ENCODE peak calls at places on chromosomes 12 and 14, in six cellular contexts. One of them, this sample, is unnamed.
A peak's percentile ranks its signal among the peaks of the same experiment; 100 is the strongest.

GRCh38 chr12:116897476-116897875 is 13.3 kb upstream of the FBXW8 start:
- DNase-seq in endothelial cell of umbilical vein: no peak
- DNase-seq in breast epithelium: no peak
- DNase-seq in right atrium auricular region: no peak
- DNase-seq in foreskin keratinocyte: no peak
- DNase-seq in CD8-positive, alpha-beta T cell: no peak
- DNase-seq in this sample: no peak

GRCh38 chr14:91873476-91874265 is 6.3 kb upstream of the TC2N start:
- DNase-seq in endothelial cell of umbilical vein: no peak
- DNase-seq in breast epithelium: no peak
- DNase-seq in CD8-positive, alpha-beta T cell: peak; percentile 72
- DNase-seq in right atrium auricular region: no peak
- DNase-seq in foreskin keratinocyte: no peak
- DNase-seq in this sample: peak; percentile 50

GRCh38 chr12:16588812-16589211 is 17.1 kb downstream of the LMO3 start:
- DNase-seq in CD8-positive, alpha-beta T cell: no peak
- DNase-seq in foreskin keratinocyte: peak; percentile 38
- DNase-seq in endothelial cell of umbilical vein: no peak
- DNase-seq in right atrium auricular region: no peak
- DNase-seq in breast epithelium: no peak
- DNase-seq in this sample: no peak

GRCh38 chr12:58071994-58072393 is 130.6 kb downstream of the ATP23 start:
- DNase-seq in breast epithelium: no peak
- DNase-seq in endothelial cell of umbilical vein: no peak
- DNase-seq in right atrium auricular region: no peak
- DNase-seq in CD8-positive, alpha-beta T cell: no peak
- DNase-seq in foreskin keratinocyte: no peak
- DNase-seq in this sample: no peak

GRCh38 chr12:31658743-31659086 is 773 bp upstream of the ETFBKMT start:
- DNase-seq in right atrium auricular region: no peak
- DNase-seq in endothelial cell of umbilical vein: no peak
- DNase-seq in CD8-positive, alpha-beta T cell: no peak
- DNase-seq in breast epithelium: no peak
- DNase-seq in foreskin keratinocyte: no peak
- DNase-seq in this sample: peak; percentile 18

GRCh38 chr12:82461851-82462250 is 103.5 kb downstream of the METTL25 start:
- DNase-seq in foreskin keratinocyte: peak; percentile 88
- DNase-seq in endothelial cell of umbilical vein: no peak
- DNase-seq in CD8-positive, alpha-beta T cell: no peak
- DNase-seq in right atrium auricular region: no peak
- DNase-seq in breast epithelium: no peak
- DNase-seq in this sample: no peak

GRCh38 chr12:68893741-68894140 is 39.2 kb downstream of the CPM start:
- DNase-seq in right atrium auricular region: no peak
- DNase-seq in CD8-positive, alpha-beta T cell: no peak
- DNase-seq in endothelial cell of umbilical vein: no peak
- DNase-seq in breast epithelium: no peak
- DNase-seq in foreskin keratinocyte: no peak
- DNase-seq in this sample: no peak

GRCh38 chr12:41962171-41962572 is 182.5 kb downstream of the GXYLT1 start:
- DNase-seq in CD8-positive, alpha-beta T cell: no peak
- DNase-seq in foreskin keratinocyte: no peak
- DNase-seq in endothelial cell of umbilical vein: no peak
- DNase-seq in right atrium auricular region: no peak
- DNase-seq in breast epithelium: peak; percentile 31
- DNase-seq in this sample: peak; percentile 26

GRCh38 chr12:67747869-67748760 is 99.6 kb downstream of the DYRK2 start:
- DNase-seq in endothelial cell of umbilical vein: no peak
- DNase-seq in right atrium auricular region: no peak
- DNase-seq in breast epithelium: no peak
- DNase-seq in CD8-positive, alpha-beta T cell: no peak
- DNase-seq in foreskin keratinocyte: peak; percentile 57
- DNase-seq in this sample: peak; percentile 60

GRCh38 chr12:101877816-101878811 is 734 bp downstream of the DRAM1 start:
- DNase-seq in CD8-positive, alpha-beta T cell: no peak
- DNase-seq in breast epithelium: no peak
- DNase-seq in right atrium auricular region: no peak
- DNase-seq in endothelial cell of umbilical vein: peak; percentile 58
- DNase-seq in foreskin keratinocyte: no peak
- DNase-seq in this sample: no peak

GRCh38 chr12:47828967-47829482 is 9.3 kb upstream of the HDAC7 start:
- DNase-seq in foreskin keratinocyte: peak; percentile 75
- DNase-seq in breast epithelium: peak; percentile 92
- DNase-seq in right atrium auricular region: peak; percentile 91
- DNase-seq in endothelial cell of umbilical vein: peak; percentile 77
- DNase-seq in CD8-positive, alpha-beta T cell: no peak
- DNase-seq in this sample: peak; percentile 90

GRCh38 chr14:73776194-73776537 is 62.0 kb upstream of the PNMA1 start:
- DNase-seq in CD8-positive, alpha-beta T cell: no peak
- DNase-seq in breast epithelium: no peak
- DNase-seq in right atrium auricular region: no peak
- DNase-seq in foreskin keratinocyte: no peak
- DNase-seq in endothelial cell of umbilical vein: no peak
- DNase-seq in this sample: no peak

GRCh38 chr12:31874961-31875608 is 84.1 kb upstream of the RESF1 start:
- DNase-seq in CD8-positive, alpha-beta T cell: peak; percentile 70
- DNase-seq in foreskin keratinocyte: peak; percentile 72
- DNase-seq in right atrium auricular region: peak; percentile 57
- DNase-seq in breast epithelium: peak; percentile 41
- DNase-seq in endothelial cell of umbilical vein: peak; percentile 93
- DNase-seq in this sample: peak; percentile 45

GRCh38 chr12:12032771-12033588 is 37.8 kb upstream of the BCL2L14 start:
- DNase-seq in breast epithelium: peak; percentile 77
- DNase-seq in foreskin keratinocyte: peak; percentile 68
- DNase-seq in CD8-positive, alpha-beta T cell: peak; percentile 74
- DNase-seq in endothelial cell of umbilical vein: peak; percentile 91
- DNase-seq in right atrium auricular region: peak; percentile 79
- DNase-seq in this sample: peak; percentile 82

GRCh38 chr14:100031506-100032281 is 33.5 kb upstream of the EVL start:
- DNase-seq in breast epithelium: peak; percentile 72
- DNase-seq in foreskin keratinocyte: peak; percentile 98
- DNase-seq in right atrium auricular region: peak; percentile 82
- DNase-seq in CD8-positive, alpha-beta T cell: no peak
- DNase-seq in endothelial cell of umbilical vein: peak; percentile 84
- DNase-seq in this sample: peak; percentile 40

GRCh38 chr12:501722-502447 is 42.1 kb downstream of the B4GALNT3 start:
- DNase-seq in right atrium auricular region: no peak
- DNase-seq in CD8-positive, alpha-beta T cell: no peak
- DNase-seq in foreskin keratinocyte: no peak
- DNase-seq in breast epithelium: no peak
- DNase-seq in endothelial cell of umbilical vein: no peak
- DNase-seq in this sample: peak; percentile 98

GRCh38 chr12:51028126-51028810 is 2.1 kb upstream of the SLC11A2 start:
- DNase-seq in endothelial cell of umbilical vein: peak; percentile 27
- DNase-seq in CD8-positive, alpha-beta T cell: no peak
- DNase-seq in breast epithelium: peak; percentile 64
- DNase-seq in foreskin keratinocyte: peak; percentile 77
- DNase-seq in right atrium auricular region: no peak
- DNase-seq in this sample: peak; percentile 80

GRCh38 chr14:74919421-74920165 is 3.5 kb downstream of the RPS6KL1 start:
- DNase-seq in foreskin keratinocyte: peak; percentile 23
- DNase-seq in CD8-positive, alpha-beta T cell: no peak
- DNase-seq in right atrium auricular region: no peak
- DNase-seq in endothelial cell of umbilical vein: no peak
- DNase-seq in breast epithelium: no peak
- DNase-seq in this sample: no peak

GRCh38 chr14:89252887-89253532 is 164.0 kb downstream of the FOXN3 start:
- DNase-seq in foreskin keratinocyte: no peak
- DNase-seq in endothelial cell of umbilical vein: no peak
- DNase-seq in breast epithelium: no peak
- DNase-seq in right atrium auricular region: no peak
- DNase-seq in CD8-positive, alpha-beta T cell: no peak
- DNase-seq in this sample: no peak

GRCh38 chr14:65783576-65783975 is 371.0 kb downstream of the FUT8 start:
- DNase-seq in breast epithelium: no peak
- DNase-seq in right atrium auricular region: no peak
- DNase-seq in endothelial cell of umbilical vein: no peak
- DNase-seq in CD8-positive, alpha-beta T cell: no peak
- DNase-seq in foreskin keratinocyte: no peak
- DNase-seq in this sample: no peak

DNA sequence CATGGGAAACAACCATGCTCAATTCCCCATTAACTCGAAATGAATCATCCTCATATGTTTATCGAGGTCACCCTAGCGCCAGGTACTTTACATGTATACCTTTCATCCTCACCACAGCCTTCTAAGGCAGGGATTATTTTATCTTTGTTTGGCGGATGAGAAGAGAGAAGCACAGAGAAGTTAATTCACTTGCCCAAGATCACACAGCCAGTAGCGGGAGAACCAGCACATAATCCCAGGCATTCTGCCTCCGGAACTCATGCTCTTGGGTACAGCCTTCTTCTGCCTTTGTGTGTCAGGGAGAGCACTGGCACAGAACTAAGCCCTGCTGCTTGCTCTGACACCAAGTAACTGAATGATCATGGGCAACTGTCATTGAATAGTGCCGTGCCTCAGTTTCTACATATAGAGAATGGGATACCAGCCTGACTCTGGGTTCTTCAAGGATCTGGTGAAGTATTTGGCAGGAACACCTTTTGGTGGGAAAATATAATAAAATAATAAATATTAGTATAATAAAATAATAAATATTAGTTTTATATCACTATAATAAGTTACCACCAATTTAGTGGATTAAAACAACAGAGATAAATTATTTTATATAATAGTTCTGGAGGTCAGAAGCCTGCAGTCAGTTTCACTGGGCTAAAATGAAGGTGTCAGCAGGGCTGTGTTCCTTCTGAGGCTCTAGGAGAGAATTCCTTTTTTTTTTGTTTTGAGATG is 220.9 kb downstream of the AACS start:
- DNase-seq in CD8-positive, alpha-beta T cell: no peak
- DNase-seq in foreskin keratinocyte: no peak
- DNase-seq in right atrium auricular region: no peak
- DNase-seq in breast epithelium: no peak
- DNase-seq in endothelial cell of umbilical vein: no peak
- DNase-seq in this sample: no peak
- H3K27me3 ChIP-seq in CD8-positive, alpha-beta T cell: no peaks in the 10 kb centered on the region
- H3K27me3 ChIP-seq in foreskin keratinocyte: no peaks in the 10 kb centered on the region
- H3K27me3 ChIP-seq in right atrium auricular region: no peaks in the 10 kb centered on the region
- H3K27me3 ChIP-seq in breast epithelium: no peaks in the 10 kb centered on the region
- H3K27me3 ChIP-seq in endothelial cell of umbilical vein: no peaks in the 10 kb centered on the region
- H3K27me3 ChIP-seq in this sample: no peaks in the 10 kb centered on the region

GRCh38 chr14:80862983-80863382 is 78.6 kb downstream of the CEP128 start:
- DNase-seq in right atrium auricular region: no peak
- DNase-seq in CD8-positive, alpha-beta T cell: no peak
- DNase-seq in breast epithelium: no peak
- DNase-seq in foreskin keratinocyte: no peak
- DNase-seq in endothelial cell of umbilical vein: peak; percentile 12
- DNase-seq in this sample: no peak
- H3K4me1 ChIP-seq in right atrium auricular region: no peaks in the 10 kb centered on the region
- H3K4me1 ChIP-seq in CD8-positive, alpha-beta T cell: no peaks in the 10 kb centered on the region
- H3K4me1 ChIP-seq in breast epithelium: no peaks in the 10 kb centered on the region
- H3K4me1 ChIP-seq in foreskin keratinocyte: peaks cover 10% of the 10 kb centered on the region
- H3K4me1 ChIP-seq in endothelial cell of umbilical vein: no peaks in the 10 kb centered on the region
- H3K4me1 ChIP-seq in this sample: no peaks in the 10 kb centered on the region

DNA sequence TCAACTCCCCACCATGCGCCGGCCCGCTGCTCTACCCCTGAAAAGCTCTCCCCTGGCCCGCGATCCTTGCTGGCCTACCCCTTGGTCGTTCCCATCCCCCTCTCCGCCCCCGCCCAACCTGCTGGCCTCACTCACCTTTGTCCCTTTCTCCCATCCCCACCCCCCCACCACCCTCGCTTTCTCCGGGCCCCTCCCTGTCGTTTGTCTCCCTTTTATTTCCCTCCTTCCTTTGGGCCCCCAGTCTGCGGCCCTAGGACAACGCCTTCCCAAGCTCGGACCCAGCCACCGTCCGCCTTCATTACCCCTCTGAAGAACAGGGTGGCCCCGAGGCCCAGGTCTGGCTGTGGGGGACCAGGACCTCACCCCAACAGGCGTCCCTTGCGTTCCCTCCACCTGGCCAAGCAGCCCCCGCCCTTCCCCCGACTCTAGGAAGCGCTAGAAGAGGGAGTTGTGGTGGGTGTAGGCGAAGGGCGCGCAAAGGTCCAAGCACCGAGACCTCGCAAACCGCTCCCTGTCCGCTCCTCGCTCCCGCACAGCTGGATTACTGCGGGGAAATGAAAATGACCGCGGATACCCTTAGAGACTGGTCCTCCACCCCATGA is 6.9 kb upstream of the SLC7A7 start:
- DNase-seq in right atrium auricular region: no peak
- DNase-seq in breast epithelium: no peak
- DNase-seq in foreskin keratinocyte: no peak
- DNase-seq in CD8-positive, alpha-beta T cell: no peak
- DNase-seq in endothelial cell of umbilical vein: no peak
- DNase-seq in this sample: no peak
- H3K27ac ChIP-seq in right atrium auricular region: peak overlapping the region; percentile 32
- H3K27ac ChIP-seq in breast epithelium: peak overlapping the region; percentile 70
- H3K27ac ChIP-seq in foreskin keratinocyte: no peak overlapping the region
- H3K27ac ChIP-seq in CD8-positive, alpha-beta T cell: no peak overlapping the region
- H3K27ac ChIP-seq in endothelial cell of umbilical vein: peak overlapping the region; percentile 52
- H3K27ac ChIP-seq in this sample: peak overlapping the region; percentile 92

GRCh38 chr12:52815676-52816075 is 1.8 kb upstream of the KRT4 start:
- DNase-seq in CD8-positive, alpha-beta T cell: no peak
- DNase-seq in right atrium auricular region: no peak
- DNase-seq in breast epithelium: no peak
- DNase-seq in foreskin keratinocyte: no peak
- DNase-seq in endothelial cell of umbilical vein: no peak
- DNase-seq in this sample: no peak

GRCh38 chr12:52814710-52815155 is 817 bp upstream of the KRT4 start:
- DNase-seq in foreskin keratinocyte: no peak
- DNase-seq in endothelial cell of umbilical vein: no peak
- DNase-seq in CD8-positive, alpha-beta T cell: no peak
- DNase-seq in breast epithelium: no peak
- DNase-seq in right atrium auricular region: no peak
- DNase-seq in this sample: no peak

GRCh38 chr12:52816189-52816588 is 2.3 kb upstream of the KRT4 start:
- DNase-seq in breast epithelium: no peak
- DNase-seq in endothelial cell of umbilical vein: no peak
- DNase-seq in CD8-positive, alpha-beta T cell: no peak
- DNase-seq in right atrium auricular region: no peak
- DNase-seq in foreskin keratinocyte: no peak
- DNase-seq in this sample: no peak

GRCh38 chr12:52813885-52814709 is at the start of gene KRT4:
- DNase-seq in breast epithelium: no peak
- DNase-seq in endothelial cell of umbilical vein: no peak
- DNase-seq in foreskin keratinocyte: no peak
- DNase-seq in CD8-positive, alpha-beta T cell: no peak
- DNase-seq in right atrium auricular region: no peak
- DNase-seq in this sample: no peak

GRCh38 chr12:52815161-52815560 is 1.2 kb upstream of the KRT4 start:
- DNase-seq in foreskin keratinocyte: no peak
- DNase-seq in right atrium auricular region: no peak
- DNase-seq in CD8-positive, alpha-beta T cell: no peak
- DNase-seq in breast epithelium: no peak
- DNase-seq in endothelial cell of umbilical vein: no peak
- DNase-seq in this sample: no peak
- H3K27me3 ChIP-seq in foreskin keratinocyte: peaks cover 67% of the 10 kb centered on the region
- H3K27me3 ChIP-seq in right atrium auricular region: no peaks in the 10 kb centered on the region
- H3K27me3 ChIP-seq in CD8-positive, alpha-beta T cell: no peaks in the 10 kb centered on the region
- H3K27me3 ChIP-seq in breast epithelium: no peaks in the 10 kb centered on the region
- H3K27me3 ChIP-seq in endothelial cell of umbilical vein: no peaks in the 10 kb centered on the region
- H3K27me3 ChIP-seq in this sample: no peaks in the 10 kb centered on the region

This sample was measured in SJCRH30.